ENCODE peak calls at places on chromosomes 4 and X, in nine cellular contexts. G is fibroblast of lung, X is SK-N-SH, W is H9, E is neural progenitor cell, L is OCI-LY7, I is GM23338, Z is HCT116, N is GM23248. M is an unnamed sample.

GRCh38 chr4:48944659-48945290 is 38.2 kb upstream of the OCIAD2 start:
- DNase-seq in I (peak), N (no peak), E (peak), L (peak), X (peak), Z (no peak), G (no peak), W (peak), M (peak)

GRCh38 chr4:113349400-113349799 is 299.9 kb downstream of the ANK2 start:
- DNase-seq in Z (no peak), G (no peak), L (no peak), N (no peak), W (no peak), I (no peak), E (no peak), X (no peak), M (no peak)

GRCh38 chr4:140706276-140706625 is 49.9 kb downstream of the TBC1D9 start:
- DNase-seq in Z (no peak), N (no peak), I (no peak), L (no peak), G (no peak), E (no peak), W (no peak), X (no peak), M (no peak)

GRCh38 chr4:147157860-147158701 is 212.4 kb upstream of the TTC29 start:
- DNase-seq in Z (no peak), W (peak), G (peak), X (peak), N (peak), E (peak), I (peak), L (no peak), M (no peak)

GRCh38 chr4:119116925-119117900 is 18.4 kb upstream of the MYOZ2 start:
- DNase-seq in L (no peak), W (no peak), E (no peak), I (no peak), X (no peak), Z (no peak), G (no peak), N (peak), M (no peak)

GRCh38 chrX:111519215-111519614 is 7.8 kb downstream of the SERTM2 start:
- DNase-seq in I (peak), N (no peak), W (no peak), G (peak), X (peak), L (no peak), E (peak), Z (no peak), M (no peak)

GRCh38 chrX:119516157-119516702 is 48.0 kb downstream of the SLC25A5 start:
- DNase-seq in W (peak), E (peak), N (peak), Z (peak), I (peak), X (peak), L (peak), G (peak), M (peak)

GRCh38 chr4:85776579-85776978 is 301.6 kb downstream of the ARHGAP24 start:
- DNase-seq in Z (peak), L (no peak), X (no peak), N (peak), I (no peak), G (peak), W (no peak), E (no peak), M (peak)

GRCh38 chr4:49063670-49064069 is 77.6 kb downstream of the CWH43 start:
- DNase-seq in Z (no peak), E (no peak), W (no peak), G (no peak), I (no peak), X (no peak), N (peak), L (no peak), M (peak)

GRCh38 chrX:132853040-132853439 is 105.4 kb downstream of the HS6ST2 start:
- DNase-seq in G (no peak), I (no peak), E (no peak), L (no peak), Z (no peak), W (no peak), N (peak), X (no peak), M (peak)

GRCh38 chrX:50941638-50942037 is 31.1 kb downstream of the BMP15 start:
- DNase-seq in W (peak), Z (no peak), E (peak), N (peak), G (no peak), I (peak), L (peak), X (peak), M (no peak)

GRCh38 chr4:114103908-114104307 is 124.5 kb upstream of the ARSJ start:
- DNase-seq in N (no peak), I (no peak), Z (no peak), E (no peak), W (no peak), G (no peak), L (no peak), X (no peak), M (no peak)

GRCh38 chr4:168304744-168305459 is 13.7 kb downstream of the DDX60 start:
- DNase-seq in I (no peak), X (no peak), G (peak), L (no peak), N (peak), Z (no peak), W (no peak), E (no peak), M (peak)

GRCh38 chr4:108492816-108493595 is 127.4 kb upstream of the RPL34 start:
- DNase-seq in X (peak), L (peak), G (peak), Z (peak), N (peak), W (peak), E (peak), I (peak), M (peak)

GRCh38 chr4:152304220-152304619 is 231.7 kb downstream of the FBXW7 start:
- DNase-seq in G (peak), I (no peak), L (no peak), W (no peak), X (no peak), N (peak), E (no peak), Z (no peak), M (peak)

GRCh38 chr4:54499308-54500074 is 158.3 kb upstream of the KIT start:
- DNase-seq in X (no peak), Z (no peak), I (no peak), G (peak), E (peak), N (peak), W (no peak), L (no peak), M (peak)

GRCh38 chr4:2931765-2932560 is 31.2 kb downstream of the NOP14 start:
- DNase-seq in L (peak), E (no peak), X (no peak), N (no peak), W (peak), Z (no peak), G (no peak), I (peak), M (no peak)

GRCh38 chr4:6337331-6337935 is 67.8 kb downstream of the WFS1 start:
- DNase-seq in Z (peak), X (no peak), W (no peak), G (no peak), E (peak), I (no peak), N (no peak), L (no peak), M (no peak)

GRCh38 chrX:3346436-3347329 is at the start of gene MXRA5:
- DNase-seq in W (peak), L (no peak), E (peak), I (peak), G (peak), N (peak), Z (no peak), X (peak), M (peak)

GRCh38 chrX:151009582-151009981 is 26.4 kb downstream of the HMGB3 start:
- DNase-seq in L (no peak), G (no peak), I (no peak), N (no peak), W (no peak), X (no peak), Z (no peak), E (no peak), M (no peak)

GRCh38 chr4:114911141-114911540 is 202.3 kb downstream of the NDST4 start:
- DNase-seq in I (no peak), W (no peak), G (peak), Z (no peak), E (no peak), X (no peak), N (no peak), L (no peak), M (no peak)

GRCh38 chr4:56640907-56641493 is 40.1 kb downstream of the HOPX start:
- DNase-seq in I (no peak), N (peak), E (no peak), G (no peak), Z (peak), W (no peak), X (no peak), L (no peak), M (no peak)

GRCh38 chr4:55426518-55426917 is 30.8 kb downstream of the TMEM165 start:
- DNase-seq in X (no peak), G (no peak), Z (no peak), I (no peak), L (no peak), N (peak), E (no peak), W (no peak), M (no peak)

GRCh38 chr4:159341486-159341885 is 238.6 kb downstream of the RAPGEF2 start:
- DNase-seq in L (no peak), N (peak), X (no peak), I (no peak), Z (no peak), W (no peak), G (no peak), E (no peak), M (peak)

GRCh38 chr4:78166582-78166981 is 109.5 kb downstream of the FRAS1 start:
- DNase-seq in L (no peak), X (no peak), E (no peak), N (peak), W (no peak), I (no peak), Z (no peak), G (peak), M (peak)

GRCh38 chr4:32624943-32625603 is 1904.9 kb downstream of the PCDH7 start:
- DNase-seq in E (no peak), W (no peak), X (no peak), N (peak), L (no peak), Z (no peak), I (no peak), G (no peak), M (no peak)

GRCh38 chr4:152014280-152014679 is 253.5 kb upstream of the GATB start:
- DNase-seq in X (no peak), N (no peak), G (no peak), L (no peak), W (no peak), E (no peak), I (no peak), Z (no peak), M (no peak)

GRCh38 chr4:99945718-99946345 is 586 bp downstream of the DNAJB14 start:
- DNase-seq in E (no peak), I (peak), L (peak), W (no peak), N (peak), G (peak), X (peak), Z (no peak), M (peak)

GRCh38 chrX:134520860-134521390 is 61.0 kb downstream of the HPRT1 start:
- DNase-seq in I (peak), Z (peak), W (peak), G (peak), N (peak), X (peak), L (peak), E (peak), M (peak)

GRCh38 chrX:66625525-66625924 is 13.4 kb downstream of the EDA2R start:
- DNase-seq in G (no peak), L (peak), X (no peak), W (no peak), I (no peak), E (no peak), Z (no peak), N (no peak), M (no peak)

GRCh38 chrX:15471016-15471415 is 22.1 kb downstream of the PIR start:
- DNase-seq in L (peak), X (peak), E (peak), Z (peak), G (peak), N (peak), I (peak), W (peak), M (peak)

GRCh38 chr4:88138561-88138960 is 19.9 kb downstream of the ABCG2 start:
- DNase-seq in X (no peak), W (no peak), E (no peak), I (no peak), Z (no peak), N (peak), G (peak), L (no peak), M (peak)

GRCh38 chr4:680931-681645 is 6.7 kb downstream of the MYL5 start:
- DNase-seq in E (peak), X (peak), L (no peak), Z (no peak), W (peak), N (peak), I (peak), G (no peak), M (no peak)

GRCh38 chr4:5166377-5166776 is 115.1 kb downstream of the STK32B start:
- DNase-seq in L (no peak), E (no peak), W (peak), Z (no peak), N (no peak), X (no peak), I (no peak), G (no peak), M (no peak)

GRCh38 chr4:142984871-142985585 is 138.9 kb upstream of the INPP4B start:
- DNase-seq in L (peak), Z (peak), I (peak), G (peak), W (peak), N (peak), E (peak), X (peak), M (peak)

GRCh38 chrX:47143894-47144625 is 442 bp downstream of the NDUFB11 start:
- DNase-seq in L (no peak), N (peak), E (peak), Z (no peak), I (peak), W (no peak), X (peak), G (no peak), M (no peak)

GRCh38 chrX:154836163-154836562 is 1.7 kb upstream of the SMIM9 start:
- DNase-seq in N (no peak), Z (no peak), G (no peak), I (no peak), L (no peak), E (no peak), W (no peak), X (no peak), M (no peak)

GRCh38 chr4:25916870-25917269 is 2.9 kb downstream of the SMIM20 start:
- DNase-seq in I (no peak), Z (no peak), E (no peak), G (no peak), X (no peak), W (no peak), N (peak), L (no peak), M (no peak)

GRCh38 chr4:58761563-58761962 is 1651.4 kb upstream of the IGFBP7 start:
- DNase-seq in I (no peak), W (no peak), E (no peak), N (no peak), L (no peak), Z (no peak), X (no peak), G (no peak), M (no peak)

DNA sequence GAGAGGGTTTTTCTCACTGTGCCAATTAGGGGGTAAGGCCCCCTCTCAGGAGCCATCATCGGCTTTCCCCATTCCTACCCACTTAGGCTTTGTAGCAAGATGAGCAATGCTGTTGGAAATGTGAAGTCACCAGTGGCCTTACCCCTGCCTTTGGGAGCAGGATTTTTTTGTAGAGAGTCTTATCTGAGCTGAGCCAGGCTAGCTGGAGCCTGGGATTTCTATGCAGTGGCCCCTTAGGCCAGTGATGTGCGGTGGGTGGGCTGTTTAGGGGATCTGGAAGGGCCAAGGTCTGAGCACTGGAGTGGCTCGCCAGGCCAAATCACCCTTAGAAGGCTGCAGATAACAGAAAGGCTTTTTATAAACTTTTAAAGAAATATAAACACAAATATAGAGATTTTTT is 4.2 kb downstream of the CXorf65 start:
- DNase-seq in X (peak), E (no peak), I (no peak), L (no peak), G (no peak), W (no peak), Z (no peak), N (no peak), M (no peak)
- H3K27ac ChIP-seq in X (peak), E (no peak), I (peak), L (peak), G (no peak), W (no peak), Z (no peak), N (no peak), M (no peak)

DNA sequence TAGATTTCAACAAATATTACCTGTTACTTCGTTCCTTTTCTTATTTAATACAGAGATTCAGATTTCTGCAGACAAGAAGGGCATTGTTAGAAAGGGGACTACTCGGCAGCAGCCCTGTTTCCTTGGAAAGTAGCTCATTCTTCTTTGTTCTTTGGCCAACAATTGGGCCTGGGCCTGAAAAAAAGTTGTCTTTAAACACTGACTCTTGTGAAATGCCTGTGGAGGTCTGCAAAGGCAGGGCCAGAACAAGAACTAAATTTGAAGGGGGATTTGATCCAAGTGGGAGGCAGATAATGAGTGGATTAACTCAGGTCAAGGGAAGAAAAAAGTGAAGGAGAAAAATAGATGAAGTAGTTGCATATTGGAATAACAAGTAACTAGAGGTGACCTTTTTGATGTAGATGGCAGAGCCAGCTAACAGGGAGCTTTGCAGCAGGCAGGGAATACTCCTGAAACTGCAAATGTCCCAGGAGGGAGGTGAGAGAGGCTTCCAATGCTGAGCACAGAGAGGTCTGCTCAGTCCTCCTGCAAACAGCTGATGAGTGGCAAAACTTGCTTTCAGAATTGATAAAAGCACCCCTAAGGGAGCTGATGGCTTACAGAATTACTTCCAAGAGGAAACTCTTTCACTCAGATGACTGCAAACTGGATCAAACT is 393.2 kb upstream of the HS3ST1 start:
- DNase-seq in X (no peak), E (peak), I (peak), Z (no peak), G (no peak), N (no peak), W (peak), L (no peak), M (no peak)
- H2AFZ ChIP-seq in X (no peak), E (peak), I (peak), Z (no peak), G (no peak), N (no peak), W (no peak), L (no peak), M (no peak)

GRCh38 chr4:40800064-40800463 is 50.3 kb downstream of the NSUN7 start:
- DNase-seq in L (no peak), I (no peak), G (no peak), X (no peak), E (no peak), Z (no peak), W (no peak), N (no peak), M (no peak)
- H3K27ac ChIP-seq in L (no peak), I (no peak), G (no peak), X (no peak), E (no peak), Z (no peak), W (no peak), N (no peak), M (no peak)

GRCh38 chr4:38132140-38132673 is 172.0 kb downstream of the PTTG2 start:
- DNase-seq in I (peak), E (peak), X (peak), Z (no peak), G (peak), W (no peak), N (peak), L (no peak), M (peak)

GRCh38 chr4:38132843-38133662 is 172.9 kb downstream of the PTTG2 start:
- DNase-seq in L (no peak), I (no peak), Z (no peak), X (no peak), E (no peak), N (no peak), W (no peak), G (no peak), M (no peak)

GRCh38 chr4:38130884-38131283 is 170.7 kb downstream of the PTTG2 start:
- DNase-seq in G (no peak), W (no peak), Z (no peak), N (no peak), L (no peak), E (no peak), X (no peak), I (no peak), M (no peak)

GRCh38 chr4:38129452-38129830 is 169.2 kb downstream of the PTTG2 start:
- DNase-seq in G (no peak), X (no peak), E (no peak), N (no peak), L (no peak), I (no peak), Z (no peak), W (no peak), M (no peak)

GRCh38 chr4:38131371-38132139 is 171.4 kb downstream of the PTTG2 start:
- DNase-seq in E (peak), N (no peak), X (no peak), Z (no peak), L (no peak), I (peak), W (peak), G (peak), M (peak)
- H2AFZ ChIP-seq in E (no peak), N (no peak), X (no peak), Z (no peak), L (no peak), I (no peak), W (no peak), G (no peak), M (no peak)

DNA sequence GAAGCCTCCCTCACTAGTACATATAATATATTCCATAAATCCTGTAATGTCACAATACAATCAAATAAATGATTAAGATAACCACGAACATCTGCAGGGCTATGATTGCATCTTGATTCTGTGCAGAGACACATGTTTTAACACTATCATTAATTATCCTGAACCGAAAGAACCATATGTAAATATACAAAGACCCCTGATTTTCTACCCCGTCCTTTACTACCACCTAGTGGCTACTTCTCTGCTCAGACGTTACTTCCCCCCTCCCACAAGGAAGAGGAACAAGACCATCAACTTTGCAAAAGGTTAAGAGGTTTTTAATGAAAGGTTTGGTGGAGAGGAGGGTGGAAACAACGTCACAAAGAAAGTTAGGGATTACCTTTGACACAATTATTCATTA is 134.0 kb downstream of the COL4A6 start:
- DNase-seq in Z (no peak), I (peak), N (no peak), X (peak), L (peak), G (peak), W (no peak), E (peak), M (no peak)
- H3K27ac ChIP-seq in Z (no peak), I (no peak), N (no peak), X (no peak), L (no peak), G (no peak), W (no peak), E (peak), M (no peak)

GRCh38 chr4:165207016-165207430 is 338 bp upstream of the KLHL2 start:
- DNase-seq in Z (no peak), G (peak), W (peak), N (peak), I (no peak), L (peak), E (peak), X (no peak), M (peak)
- H2AFZ ChIP-seq in Z (no peak), G (peak), W (peak), N (peak), I (peak), L (peak), E (peak), X (peak), M (peak)

GRCh38 chr4:28354874-28355273 is 1494.2 kb downstream of the STIM2 start:
- DNase-seq in I (no peak), N (no peak), W (no peak), G (no peak), X (no peak), L (no peak), E (peak), Z (no peak), M (no peak)
- H3K27ac ChIP-seq in I (no peak), N (no peak), W (no peak), G (no peak), X (no peak), L (no peak), E (no peak), Z (no peak), M (no peak)

GRCh38 chr4:158313566-158313965 is 103.3 kb downstream of the TMEM144 start:
- DNase-seq in W (no peak), E (no peak), I (no peak), Z (no peak), N (peak), G (peak), L (no peak), X (no peak), M (no peak)
- H2AFZ ChIP-seq in W (no peak), E (no peak), I (no peak), Z (no peak), N (peak), G (peak), L (no peak), X (no peak), M (peak)

M was measured in mammary epithelial cell.